ENCODE peak calls at places on chromosome 15, in nine cellular contexts. P, S, R, B, M, H, Y, V and N are unnamed samples.

GRCh38 chr15:90592144-90592887 is 62.6 kb downstream of the CRTC3 start:
- DNase-seq in H (no peak), S (no peak), M (no peak), Y (no peak), P (no peak), V (no peak), R (no peak), B (no peak), N (no peak)

GRCh38 chr15:34855893-34856292 is 60.5 kb upstream of the ACTC1 start:
- DNase-seq in Y (no peak), P (no peak), B (no peak), R (no peak), V (no peak), M (no peak), S (no peak), H (no peak), N (no peak)

GRCh38 chr15:62035256-62035908 is 24.9 kb downstream of the VPS13C start:
- DNase-seq in H (no peak), R (no peak), V (no peak), Y (no peak), S (no peak), M (no peak), P (no peak), B (no peak), N (no peak)

GRCh38 chr15:78390823-78391222 is 47.2 kb upstream of the IREB2 start:
- DNase-seq in V (no peak), R (no peak), B (no peak), S (no peak), H (no peak), Y (no peak), P (no peak), M (no peak), N (peak)

GRCh38 chr15:99371180-99372103 is 120.2 kb downstream of the LRRC28 start:
- DNase-seq in S (no peak), R (no peak), H (no peak), B (no peak), Y (no peak), P (no peak), M (no peak), V (no peak), N (no peak)

GRCh38 chr15:100525894-100526512 is 2.7 kb downstream of the CERS3 start:
- DNase-seq in M (no peak), H (peak), B (no peak), S (no peak), R (no peak), V (no peak), Y (no peak), P (peak), N (no peak)

GRCh38 chr15:28977377-28978010 is 91.7 kb downstream of the APBA2 start:
- DNase-seq in B (no peak), P (no peak), V (no peak), S (no peak), M (no peak), R (peak), H (no peak), Y (peak), N (no peak)

GRCh38 chr15:101372149-101372577 is 77.1 kb upstream of the SNRPA1 start:
- DNase-seq in P (peak), B (no peak), V (no peak), R (no peak), Y (no peak), H (no peak), M (no peak), S (no peak), N (peak)

GRCh38 chr15:39589815-39590644 is 9.2 kb downstream of the THBS1 start:
- DNase-seq in B (no peak), R (no peak), Y (no peak), P (peak), V (no peak), S (no peak), M (no peak), H (no peak), N (no peak)

GRCh38 chr15:81001180-81002003 is 669 bp downstream of the TLNRD1 start:
- DNase-seq in H (peak), V (peak), S (peak), M (no peak), Y (peak), P (peak), B (peak), R (peak), N (peak)

GRCh38 chr15:87827126-87827525 is 429.4 kb downstream of the NTRK3 start:
- DNase-seq in M (no peak), V (no peak), P (no peak), S (no peak), R (no peak), Y (no peak), H (no peak), B (no peak), N (no peak)

GRCh38 chr15:63555520-63555919 is 41.7 kb upstream of the FBXL22 start:
- DNase-seq in H (no peak), P (no peak), R (no peak), S (no peak), Y (no peak), B (no peak), M (no peak), V (no peak), N (no peak)